ENCODE peak calls at places on chromosomes 16 and 17, in four cellular contexts. R is BE2C, C is mesendoderm, G is WERI-Rb-1. Q is an unnamed sample.

GRCh38 chr17:5565808-5566207 is 18.5 kb downstream of the NLRP1 start:
- DNase-seq in R (no peak), G (no peak), C (no peak), Q (no peak)

GRCh38 chr16:88013091-88013609 is 61.9 kb downstream of the BANP start:
- DNase-seq in R (no peak), G (no peak), C (no peak), Q (no peak)

GRCh38 chr17:51430581-51430980 is 170.2 kb downstream of the UTP18 start:
- DNase-seq in G (no peak), R (no peak), C (no peak), Q (no peak)

GRCh38 chr16:50643192-50643591 is 37.9 kb downstream of the SNX20 start:
- DNase-seq in C (no peak), G (peak; percentile 57), R (no peak), Q (no peak)

GRCh38 chr17:38693700-38694329 is 11.3 kb upstream of the MLLT6 start:
- DNase-seq in C (no peak), R (peak; percentile 91), G (no peak), Q (no peak)

GRCh38 chr17:81500026-81500425 is 12.6 kb downstream of the ACTG1 start:
- DNase-seq in G (no peak), C (peak; percentile 80), R (peak; percentile 4), Q (peak; percentile 52)

GRCh38 chr17:67270411-67270810 is 25.4 kb upstream of the HELZ start:
- DNase-seq in G (no peak), R (no peak), C (no peak), Q (no peak)

GRCh38 chr16:68079616-68080344 is 5.4 kb upstream of the NFATC3 start:
- DNase-seq in C (no peak), G (no peak), R (no peak), Q (peak; percentile 32)

GRCh38 chr16:14310519-14310991 is 239.4 kb downstream of the MRTFB start:
- DNase-seq in G (no peak), R (peak; percentile 68), C (peak; percentile 70), Q (peak; percentile 81)

GRCh38 chr16:83344014-83344413 is 463.8 kb upstream of the HSBP1 start:
- DNase-seq in G (no peak), R (no peak), C (no peak), Q (no peak)

GRCh38 chr17:34721326-34721725 is 141.9 kb downstream of the TMEM132E start:
- DNase-seq in C (no peak), G (no peak), R (no peak), Q (no peak)

GRCh38 chr16:59192551-59193199 is 458.6 kb upstream of the GOT2 start:
- DNase-seq in R (peak; percentile 33), C (peak; percentile 65), G (peak; percentile 54), Q (peak; percentile 54)

GRCh38 chr17:7354262-7354781 is 634 bp upstream of the TMEM95 start:
- DNase-seq in G (no peak), R (no peak), C (peak; percentile 52), Q (peak; percentile 46)

GRCh38 chr17:65155622-65156021 is 18.5 kb downstream of the RGS9 start:
- DNase-seq in G (no peak), R (no peak), C (no peak), Q (no peak)

DNA sequence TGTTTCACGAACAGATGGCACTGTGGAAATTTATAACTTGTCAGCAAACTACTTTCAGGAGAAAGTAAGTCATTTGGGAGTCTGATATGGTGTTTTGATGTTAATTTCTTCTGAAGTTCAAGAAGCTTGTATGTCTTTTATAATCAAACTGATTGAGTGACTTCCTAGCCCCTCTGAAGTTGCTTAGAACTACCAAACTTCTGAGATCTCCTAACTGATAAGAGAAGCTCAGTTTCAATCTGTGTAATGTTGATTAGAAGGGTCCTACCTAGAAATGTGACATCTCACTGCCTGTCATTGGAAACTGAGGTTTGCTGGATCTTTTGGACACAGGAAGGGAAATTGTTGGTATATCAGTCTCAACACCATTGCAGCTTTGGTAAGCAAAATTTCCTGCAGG is 1.1 kb downstream of the UTP4 start:
- DNase-seq in C (no peak), G (no peak), R (no peak), Q (no peak)
- H3K4me3 ChIP-seq in C (peak overlapping the region; percentile 87), G (peak overlapping the region; percentile 99), R (peak overlapping the region; percentile 88), Q (peak overlapping the region; percentile 68)

DNA sequence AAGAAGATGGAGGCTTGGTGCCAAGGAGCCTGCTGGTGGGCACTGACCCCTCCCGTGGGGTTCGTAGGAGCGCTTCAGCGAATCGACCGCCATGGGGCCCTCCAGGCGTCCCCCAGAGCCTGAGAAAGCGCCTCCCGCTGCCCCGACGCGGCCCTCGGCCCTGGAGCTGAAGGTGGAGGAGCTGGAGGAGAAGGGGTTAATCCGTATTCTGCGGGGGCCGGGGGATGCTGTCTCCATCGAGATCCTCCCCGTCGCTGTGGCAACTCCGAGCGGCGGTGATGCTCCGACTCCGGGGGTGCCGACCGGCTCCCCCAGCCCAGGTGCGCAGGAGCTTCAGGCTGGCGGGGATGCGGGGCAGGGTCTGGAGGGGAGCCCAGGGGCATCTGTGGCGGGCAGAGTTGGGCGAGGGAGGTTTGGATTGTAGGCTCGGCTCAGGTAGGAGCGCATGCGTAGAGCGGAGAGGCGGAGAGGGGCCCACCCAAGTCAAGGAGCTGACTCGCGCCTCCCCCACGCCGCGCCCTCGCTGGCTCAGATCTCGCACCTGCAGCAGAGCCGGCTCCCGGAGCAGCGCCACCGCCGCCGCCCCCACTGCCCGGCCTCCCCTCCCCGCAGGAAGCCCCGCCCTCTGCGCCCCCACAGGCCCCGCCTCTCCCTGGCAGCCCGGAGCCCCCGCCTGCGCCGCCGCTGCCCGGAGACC is 19.8 kb downstream of the FMNL1 start:
- DNase-seq in C (peak; percentile 36), R (no peak), G (peak; percentile 73), Q (peak; percentile 97)
- H3K27me3 ChIP-seq in C (no peaks in the 10 kb centered on the region), R (no peaks in the 10 kb centered on the region), G (no peaks in the 10 kb centered on the region), Q (peaks cover 27% of the 10 kb centered on the region)

GRCh38 chr16:57273826-57274225 is 10.6 kb downstream of the PLLP start:
- DNase-seq in G (no peak), C (no peak), R (no peak), Q (no peak)
- H3K4me3 ChIP-seq in G (no peak overlapping the region), C (no peak overlapping the region), R (no peak overlapping the region), Q (no peak overlapping the region)

DNA sequence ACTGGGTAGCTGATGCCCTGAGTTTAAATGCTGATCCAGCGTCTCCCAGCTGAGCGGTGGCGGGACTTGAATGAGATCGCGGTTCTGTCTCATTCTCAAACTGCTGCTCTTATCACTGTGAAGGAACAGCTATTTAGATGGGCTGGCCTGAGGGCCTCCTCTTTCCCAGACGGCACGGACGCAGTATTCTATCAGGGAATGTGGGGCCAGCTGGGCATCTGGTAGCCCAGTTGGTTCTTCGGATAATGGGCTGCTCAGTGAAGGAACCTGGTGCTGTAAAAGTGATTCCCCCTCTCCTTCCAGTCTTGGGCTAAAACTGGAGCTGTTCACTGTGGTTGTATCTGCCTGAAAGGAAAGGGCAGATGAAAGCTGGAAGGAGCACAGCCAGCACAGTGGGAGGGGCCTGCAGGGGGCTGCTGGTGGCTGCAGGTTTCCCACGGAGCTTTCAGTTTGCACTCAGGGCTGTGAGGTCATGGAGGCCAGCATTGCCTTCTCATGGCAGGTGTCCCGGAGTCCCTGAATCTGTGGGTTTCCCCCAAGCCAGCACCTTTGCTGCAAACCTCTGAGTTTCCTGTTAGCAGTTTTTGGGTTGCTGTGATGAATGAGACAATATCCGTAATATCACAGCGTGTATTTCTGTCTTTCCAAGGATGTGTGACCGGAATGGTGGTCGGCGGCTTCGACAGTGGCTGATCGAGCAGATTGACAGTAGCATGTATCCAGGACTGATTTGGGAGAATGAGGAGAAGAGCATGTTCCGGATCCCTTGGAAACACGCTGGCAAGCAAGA is 3.6 kb downstream of the IRF8 start:
- DNase-seq in C (no peak), R (no peak), G (peak; percentile 44), Q (peak; percentile 65)
- H3K27me3 ChIP-seq in C (peaks cover 8% of the 10 kb centered on the region), R (peaks cover 78% of the 10 kb centered on the region), G (no peaks in the 10 kb centered on the region), Q (peaks cover 24% of the 10 kb centered on the region)

DNA sequence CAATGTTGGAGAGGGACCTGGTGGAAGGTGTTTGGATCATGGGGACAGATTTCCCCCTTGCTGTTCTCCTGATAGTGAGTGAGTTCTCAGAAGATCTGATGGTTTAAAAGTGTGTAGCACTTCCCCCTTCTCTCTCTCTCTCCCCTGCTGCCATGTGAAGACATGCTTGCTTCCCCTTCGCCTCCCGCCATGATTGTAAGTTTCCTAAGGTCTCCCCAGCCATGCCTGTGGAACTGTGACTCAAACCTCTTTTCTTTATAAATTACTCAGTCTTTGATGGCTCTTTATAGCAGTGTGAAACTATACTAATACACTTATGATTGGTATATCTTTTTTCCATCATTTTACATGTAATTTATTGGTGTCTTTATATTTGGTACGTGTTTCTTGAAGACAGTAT is 13.4 kb downstream of the ADGRG5 start:
- DNase-seq in G (no peak), C (no peak), R (no peak), Q (no peak)
- H3K4me3 ChIP-seq in G (no peak overlapping the region), C (no peak overlapping the region), R (no peak overlapping the region), Q (no peak overlapping the region)

Q was measured in H7.